ENCODE peak calls at places on chromosome 21, in ten cellular contexts. One of them, this sample, is unnamed. For H3K36me3, the result is how much of the 10 kb centered on the place peaks cover.

GRCh38 chr21:29092102-29092959 is 18.9 kb upstream of the CCT8 start:
- DNase-seq in CD8-positive, alpha-beta T cell: no peak
- DNase-seq in tibial artery: no peak
- DNase-seq in H7: no peak
- DNase-seq in neural progenitor cell: no peak
- DNase-seq in cardiac muscle cell: no peak
- DNase-seq in suprapubic skin: no peak
- DNase-seq in K562: no peak
- DNase-seq in heart right ventricle: no peak
- DNase-seq in CD8-positive, alpha-beta memory T cell: no peak
- DNase-seq in this sample: no peak

GRCh38 chr21:29481641-29482040 is 182.9 kb downstream of the BACH1 start:
- DNase-seq in K562: no peak
- DNase-seq in CD8-positive, alpha-beta T cell: no peak
- DNase-seq in suprapubic skin: no peak
- DNase-seq in tibial artery: no peak
- DNase-seq in heart right ventricle: no peak
- DNase-seq in H7: no peak
- DNase-seq in CD8-positive, alpha-beta memory T cell: no peak
- DNase-seq in cardiac muscle cell: no peak
- DNase-seq in neural progenitor cell: no peak
- DNase-seq in this sample: no peak

GRCh38 chr21:38661296-38662223 is 144.2 kb upstream of the ETS2 start:
- DNase-seq in H7: peak
- DNase-seq in heart right ventricle: peak
- DNase-seq in neural progenitor cell: peak
- DNase-seq in cardiac muscle cell: peak
- DNase-seq in suprapubic skin: no peak
- DNase-seq in K562: no peak
- DNase-seq in tibial artery: peak
- DNase-seq in CD8-positive, alpha-beta memory T cell: no peak
- DNase-seq in CD8-positive, alpha-beta T cell: no peak
- DNase-seq in this sample: no peak

GRCh38 chr21:17658931-17659330 is 46.2 kb upstream of the BTG3 start:
- DNase-seq in cardiac muscle cell: no peak
- DNase-seq in heart right ventricle: no peak
- DNase-seq in CD8-positive, alpha-beta T cell: no peak
- DNase-seq in K562: no peak
- DNase-seq in neural progenitor cell: no peak
- DNase-seq in suprapubic skin: no peak
- DNase-seq in tibial artery: no peak
- DNase-seq in H7: no peak
- DNase-seq in CD8-positive, alpha-beta memory T cell: no peak
- DNase-seq in this sample: no peak

GRCh38 chr21:21547368-21547953 is 549.3 kb downstream of the NCAM2 start:
- DNase-seq in suprapubic skin: no peak
- DNase-seq in H7: no peak
- DNase-seq in tibial artery: no peak
- DNase-seq in neural progenitor cell: no peak
- DNase-seq in CD8-positive, alpha-beta T cell: no peak
- DNase-seq in CD8-positive, alpha-beta memory T cell: no peak
- DNase-seq in heart right ventricle: no peak
- DNase-seq in K562: no peak
- DNase-seq in cardiac muscle cell: no peak
- DNase-seq in this sample: no peak

GRCh38 chr21:25790122-25790951 is 55.6 kb downstream of the GABPA start:
- DNase-seq in CD8-positive, alpha-beta T cell: no peak
- DNase-seq in CD8-positive, alpha-beta memory T cell: no peak
- DNase-seq in K562: peak
- DNase-seq in heart right ventricle: no peak
- DNase-seq in suprapubic skin: no peak
- DNase-seq in tibial artery: no peak
- DNase-seq in H7: peak
- DNase-seq in cardiac muscle cell: peak
- DNase-seq in neural progenitor cell: peak
- DNase-seq in this sample: no peak

GRCh38 chr21:15850645-15851044 is 120.9 kb downstream of the USP25 start:
- DNase-seq in neural progenitor cell: no peak
- DNase-seq in CD8-positive, alpha-beta T cell: no peak
- DNase-seq in heart right ventricle: no peak
- DNase-seq in cardiac muscle cell: no peak
- DNase-seq in suprapubic skin: no peak
- DNase-seq in CD8-positive, alpha-beta memory T cell: no peak
- DNase-seq in K562: no peak
- DNase-seq in tibial artery: no peak
- DNase-seq in H7: no peak
- DNase-seq in this sample: no peak

GRCh38 chr21:33839167-33839716 is 76.4 kb downstream of the ATP5PO start:
- DNase-seq in CD8-positive, alpha-beta T cell: no peak
- DNase-seq in H7: peak
- DNase-seq in cardiac muscle cell: no peak
- DNase-seq in heart right ventricle: no peak
- DNase-seq in tibial artery: no peak
- DNase-seq in K562: peak
- DNase-seq in neural progenitor cell: no peak
- DNase-seq in suprapubic skin: no peak
- DNase-seq in CD8-positive, alpha-beta memory T cell: no peak
- DNase-seq in this sample: no peak

GRCh38 chr21:41100826-41101550 is 67.0 kb upstream of the BACE2 start:
- DNase-seq in CD8-positive, alpha-beta memory T cell: no peak
- DNase-seq in suprapubic skin: no peak
- DNase-seq in K562: no peak
- DNase-seq in tibial artery: no peak
- DNase-seq in cardiac muscle cell: no peak
- DNase-seq in neural progenitor cell: no peak
- DNase-seq in heart right ventricle: no peak
- DNase-seq in H7: no peak
- DNase-seq in CD8-positive, alpha-beta T cell: no peak
- DNase-seq in this sample: no peak

GRCh38 chr21:43778469-43779335 is 2.6 kb upstream of the CSTB start:
- DNase-seq in K562: peak
- DNase-seq in cardiac muscle cell: no peak
- DNase-seq in H7: peak
- DNase-seq in tibial artery: no peak
- DNase-seq in suprapubic skin: no peak
- DNase-seq in CD8-positive, alpha-beta T cell: no peak
- DNase-seq in CD8-positive, alpha-beta memory T cell: no peak
- DNase-seq in heart right ventricle: no peak
- DNase-seq in neural progenitor cell: no peak
- DNase-seq in this sample: no peak

GRCh38 chr21:39168800-39169199 is 14.5 kb downstream of the PSMG1 start:
- DNase-seq in tibial artery: no peak
- DNase-seq in K562: no peak
- DNase-seq in H7: no peak
- DNase-seq in heart right ventricle: no peak
- DNase-seq in CD8-positive, alpha-beta memory T cell: no peak
- DNase-seq in cardiac muscle cell: no peak
- DNase-seq in neural progenitor cell: no peak
- DNase-seq in suprapubic skin: no peak
- DNase-seq in CD8-positive, alpha-beta T cell: no peak
- DNase-seq in this sample: no peak

GRCh38 chr21:15437873-15438272 is 291.9 kb upstream of the USP25 start:
- DNase-seq in suprapubic skin: no peak
- DNase-seq in cardiac muscle cell: no peak
- DNase-seq in H7: no peak
- DNase-seq in CD8-positive, alpha-beta memory T cell: no peak
- DNase-seq in K562: no peak
- DNase-seq in tibial artery: no peak
- DNase-seq in neural progenitor cell: no peak
- DNase-seq in heart right ventricle: no peak
- DNase-seq in CD8-positive, alpha-beta T cell: no peak
- DNase-seq in this sample: no peak

GRCh38 chr21:15045017-15045416 is 19.8 kb downstream of the NRIP1 start:
- DNase-seq in cardiac muscle cell: no peak
- DNase-seq in K562: no peak
- DNase-seq in neural progenitor cell: no peak
- DNase-seq in H7: no peak
- DNase-seq in CD8-positive, alpha-beta memory T cell: no peak
- DNase-seq in heart right ventricle: no peak
- DNase-seq in suprapubic skin: no peak
- DNase-seq in CD8-positive, alpha-beta T cell: no peak
- DNase-seq in tibial artery: no peak
- DNase-seq in this sample: no peak

GRCh38 chr21:32329331-32329730 is 30.7 kb downstream of the MRAP start:
- DNase-seq in cardiac muscle cell: no peak
- DNase-seq in suprapubic skin: no peak
- DNase-seq in CD8-positive, alpha-beta memory T cell: no peak
- DNase-seq in neural progenitor cell: no peak
- DNase-seq in tibial artery: peak
- DNase-seq in heart right ventricle: no peak
- DNase-seq in K562: no peak
- DNase-seq in CD8-positive, alpha-beta T cell: no peak
- DNase-seq in H7: no peak
- DNase-seq in this sample: no peak

GRCh38 chr21:32328595-32328994 is 29.9 kb downstream of the MRAP start:
- DNase-seq in H7: no peak
- DNase-seq in neural progenitor cell: no peak
- DNase-seq in tibial artery: no peak
- DNase-seq in heart right ventricle: no peak
- DNase-seq in cardiac muscle cell: no peak
- DNase-seq in suprapubic skin: no peak
- DNase-seq in CD8-positive, alpha-beta memory T cell: no peak
- DNase-seq in K562: no peak
- DNase-seq in CD8-positive, alpha-beta T cell: no peak
- DNase-seq in this sample: no peak

GRCh38 chr21:32330784-32331311 is 32.2 kb downstream of the MRAP start:
- DNase-seq in suprapubic skin: no peak
- DNase-seq in CD8-positive, alpha-beta T cell: no peak
- DNase-seq in CD8-positive, alpha-beta memory T cell: no peak
- DNase-seq in H7: no peak
- DNase-seq in cardiac muscle cell: no peak
- DNase-seq in neural progenitor cell: peak
- DNase-seq in K562: no peak
- DNase-seq in tibial artery: no peak
- DNase-seq in heart right ventricle: no peak
- DNase-seq in this sample: no peak

GRCh38 chr21:32331444-32332305 is 33.0 kb downstream of the MRAP start:
- DNase-seq in CD8-positive, alpha-beta memory T cell: no peak
- DNase-seq in H7: no peak
- DNase-seq in heart right ventricle: no peak
- DNase-seq in K562: no peak
- DNase-seq in tibial artery: no peak
- DNase-seq in suprapubic skin: peak
- DNase-seq in CD8-positive, alpha-beta T cell: no peak
- DNase-seq in neural progenitor cell: peak
- DNase-seq in cardiac muscle cell: no peak
- DNase-seq in this sample: no peak

GRCh38 chr21:32329776-32330175 is 31.1 kb downstream of the MRAP start:
- DNase-seq in H7: no peak
- DNase-seq in neural progenitor cell: no peak
- DNase-seq in cardiac muscle cell: no peak
- DNase-seq in heart right ventricle: no peak
- DNase-seq in CD8-positive, alpha-beta memory T cell: no peak
- DNase-seq in CD8-positive, alpha-beta T cell: no peak
- DNase-seq in K562: no peak
- DNase-seq in suprapubic skin: no peak
- DNase-seq in tibial artery: no peak
- DNase-seq in this sample: no peak
- H3K36me3 ChIP-seq in H7: under half
- H3K36me3 ChIP-seq in neural progenitor cell: under half
- H3K36me3 ChIP-seq in cardiac muscle cell: under half
- H3K36me3 ChIP-seq in heart right ventricle: half or more
- H3K36me3 ChIP-seq in CD8-positive, alpha-beta memory T cell: under half
- H3K36me3 ChIP-seq in CD8-positive, alpha-beta T cell: under half
- H3K36me3 ChIP-seq in K562: half or more
- H3K36me3 ChIP-seq in suprapubic skin: half or more
- H3K36me3 ChIP-seq in tibial artery: half or more
- H3K36me3 ChIP-seq in this sample: under half

GRCh38 chr21:42388740-42389448 is 7.0 kb downstream of the TMPRSS3 start:
- DNase-seq in K562: peak
- DNase-seq in cardiac muscle cell: peak
- DNase-seq in H7: peak
- DNase-seq in tibial artery: no peak
- DNase-seq in neural progenitor cell: no peak
- DNase-seq in CD8-positive, alpha-beta memory T cell: peak
- DNase-seq in CD8-positive, alpha-beta T cell: no peak
- DNase-seq in suprapubic skin: no peak
- DNase-seq in heart right ventricle: no peak
- DNase-seq in this sample: peak
- H3K4me3 ChIP-seq in K562: no peak
- H3K4me3 ChIP-seq in cardiac muscle cell: no peak
- H3K4me3 ChIP-seq in H7: no peak
- H3K4me3 ChIP-seq in tibial artery: no peak
- H3K4me3 ChIP-seq in neural progenitor cell: peak
- H3K4me3 ChIP-seq in CD8-positive, alpha-beta memory T cell: no peak
- H3K4me3 ChIP-seq in CD8-positive, alpha-beta T cell: no peak
- H3K4me3 ChIP-seq in suprapubic skin: no peak
- H3K4me3 ChIP-seq in heart right ventricle: no peak
- H3K4me3 ChIP-seq in this sample: peak

GRCh38 chr21:42768324-42769121 is 110.8 kb downstream of the WDR4 start:
- DNase-seq in tibial artery: no peak
- DNase-seq in heart right ventricle: no peak
- DNase-seq in H7: no peak
- DNase-seq in cardiac muscle cell: no peak
- DNase-seq in CD8-positive, alpha-beta memory T cell: no peak
- DNase-seq in neural progenitor cell: no peak
- DNase-seq in suprapubic skin: no peak
- DNase-seq in CD8-positive, alpha-beta T cell: no peak
- DNase-seq in K562: no peak
- DNase-seq in this sample: no peak

GRCh38 chr21:42764883-42765282 is 111.5 kb downstream of the PDE9A start:
- DNase-seq in suprapubic skin: no peak
- DNase-seq in cardiac muscle cell: no peak
- DNase-seq in K562: no peak
- DNase-seq in CD8-positive, alpha-beta memory T cell: no peak
- DNase-seq in heart right ventricle: no peak
- DNase-seq in neural progenitor cell: no peak
- DNase-seq in CD8-positive, alpha-beta T cell: no peak
- DNase-seq in H7: no peak
- DNase-seq in tibial artery: no peak
- DNase-seq in this sample: no peak

GRCh38 chr21:42765656-42766055 is 112.2 kb downstream of the PDE9A start:
- DNase-seq in CD8-positive, alpha-beta T cell: no peak
- DNase-seq in suprapubic skin: no peak
- DNase-seq in CD8-positive, alpha-beta memory T cell: no peak
- DNase-seq in heart right ventricle: no peak
- DNase-seq in H7: no peak
- DNase-seq in cardiac muscle cell: no peak
- DNase-seq in tibial artery: no peak
- DNase-seq in neural progenitor cell: no peak
- DNase-seq in K562: no peak
- DNase-seq in this sample: no peak

GRCh38 chr21:42767561-42767835 is 111.8 kb downstream of the WDR4 start:
- DNase-seq in H7: no peak
- DNase-seq in suprapubic skin: no peak
- DNase-seq in K562: no peak
- DNase-seq in neural progenitor cell: no peak
- DNase-seq in tibial artery: no peak
- DNase-seq in CD8-positive, alpha-beta memory T cell: no peak
- DNase-seq in CD8-positive, alpha-beta T cell: no peak
- DNase-seq in cardiac muscle cell: no peak
- DNase-seq in heart right ventricle: no peak
- DNase-seq in this sample: no peak

GRCh38 chr21:42766756-42767560 is 112.4 kb downstream of the WDR4 start:
- DNase-seq in tibial artery: no peak
- DNase-seq in K562: no peak
- DNase-seq in CD8-positive, alpha-beta T cell: no peak
- DNase-seq in H7: no peak
- DNase-seq in heart right ventricle: no peak
- DNase-seq in suprapubic skin: no peak
- DNase-seq in CD8-positive, alpha-beta memory T cell: no peak
- DNase-seq in neural progenitor cell: no peak
- DNase-seq in cardiac muscle cell: no peak
- DNase-seq in this sample: no peak
- H3K36me3 ChIP-seq in tibial artery: half or more
- H3K36me3 ChIP-seq in K562: under half
- H3K36me3 ChIP-seq in CD8-positive, alpha-beta T cell: under half
- H3K36me3 ChIP-seq in H7: under half
- H3K36me3 ChIP-seq in heart right ventricle: half or more
- H3K36me3 ChIP-seq in suprapubic skin: under half
- H3K36me3 ChIP-seq in CD8-positive, alpha-beta memory T cell: under half
- H3K36me3 ChIP-seq in neural progenitor cell: under half
- H3K36me3 ChIP-seq in cardiac muscle cell: under half
- H3K36me3 ChIP-seq in this sample: under half

GRCh38 chr21:35138665-35139381 is 89.7 kb upstream of the RUNX1 start:
- DNase-seq in H7: no peak
- DNase-seq in cardiac muscle cell: no peak
- DNase-seq in heart right ventricle: no peak
- DNase-seq in tibial artery: no peak
- DNase-seq in K562: peak
- DNase-seq in suprapubic skin: no peak
- DNase-seq in CD8-positive, alpha-beta memory T cell: no peak
- DNase-seq in CD8-positive, alpha-beta T cell: no peak
- DNase-seq in neural progenitor cell: no peak
- DNase-seq in this sample: no peak
- H3K4me3 ChIP-seq in H7: no peak
- H3K4me3 ChIP-seq in cardiac muscle cell: no peak
- H3K4me3 ChIP-seq in heart right ventricle: no peak
- H3K4me3 ChIP-seq in tibial artery: no peak
- H3K4me3 ChIP-seq in K562: no peak
- H3K4me3 ChIP-seq in suprapubic skin: no peak
- H3K4me3 ChIP-seq in CD8-positive, alpha-beta memory T cell: peak
- H3K4me3 ChIP-seq in CD8-positive, alpha-beta T cell: peak
- H3K4me3 ChIP-seq in neural progenitor cell: no peak
- H3K4me3 ChIP-seq in this sample: no peak